ENCODE peak calls at places on chromosomes 7 and 10, in ten cellular contexts. One of them, this sample, is unnamed.

GRCh38 chr10:128009357-128009756 is 102.5 kb downstream of the PTPRE start:
- DNase-seq in GM23338: no peak
- DNase-seq in transverse colon: no peak
- DNase-seq in stomach: no peak
- DNase-seq in prostate gland: no peak
- DNase-seq in vagina: no peak
- DNase-seq in HL-60: no peak
- DNase-seq in spleen: no peak
- DNase-seq in upper lobe of left lung: no peak
- DNase-seq in suprapubic skin: peak
- DNase-seq in this sample: no peak

GRCh38 chr10:44774676-44775401 is 136.3 kb upstream of the TMEM72 start:
- DNase-seq in HL-60: no peak
- DNase-seq in suprapubic skin: no peak
- DNase-seq in GM23338: no peak
- DNase-seq in prostate gland: no peak
- DNase-seq in stomach: no peak
- DNase-seq in spleen: no peak
- DNase-seq in transverse colon: no peak
- DNase-seq in vagina: no peak
- DNase-seq in upper lobe of left lung: no peak
- DNase-seq in this sample: no peak

GRCh38 chr7:20993693-20994092 is 207.0 kb upstream of the SP8 start:
- DNase-seq in upper lobe of left lung: no peak
- DNase-seq in suprapubic skin: no peak
- DNase-seq in spleen: no peak
- DNase-seq in HL-60: no peak
- DNase-seq in prostate gland: no peak
- DNase-seq in vagina: no peak
- DNase-seq in transverse colon: no peak
- DNase-seq in stomach: no peak
- DNase-seq in GM23338: no peak
- DNase-seq in this sample: no peak

GRCh38 chr10:132243141-132243540 is 56.4 kb downstream of the DPYSL4 start:
- DNase-seq in spleen: no peak
- DNase-seq in transverse colon: no peak
- DNase-seq in upper lobe of left lung: no peak
- DNase-seq in vagina: no peak
- DNase-seq in HL-60: no peak
- DNase-seq in suprapubic skin: no peak
- DNase-seq in GM23338: no peak
- DNase-seq in prostate gland: no peak
- DNase-seq in stomach: no peak
- DNase-seq in this sample: no peak

GRCh38 chr7:143417734-143418378 is 9.2 kb upstream of the EPHA1 start:
- DNase-seq in spleen: no peak
- DNase-seq in GM23338: peak
- DNase-seq in stomach: no peak
- DNase-seq in upper lobe of left lung: no peak
- DNase-seq in prostate gland: no peak
- DNase-seq in vagina: no peak
- DNase-seq in HL-60: no peak
- DNase-seq in transverse colon: no peak
- DNase-seq in suprapubic skin: no peak
- DNase-seq in this sample: no peak

GRCh38 chr10:100890696-100891271 is 22.0 kb upstream of the SLF2 start:
- DNase-seq in GM23338: no peak
- DNase-seq in transverse colon: no peak
- DNase-seq in stomach: no peak
- DNase-seq in upper lobe of left lung: no peak
- DNase-seq in HL-60: no peak
- DNase-seq in suprapubic skin: peak
- DNase-seq in spleen: no peak
- DNase-seq in prostate gland: no peak
- DNase-seq in vagina: no peak
- DNase-seq in this sample: no peak

GRCh38 chr10:48507933-48508830 is 96.7 kb downstream of the ARHGAP22 start:
- DNase-seq in suprapubic skin: no peak
- DNase-seq in prostate gland: no peak
- DNase-seq in HL-60: no peak
- DNase-seq in GM23338: no peak
- DNase-seq in vagina: peak
- DNase-seq in transverse colon: no peak
- DNase-seq in stomach: peak
- DNase-seq in spleen: peak
- DNase-seq in upper lobe of left lung: peak
- DNase-seq in this sample: no peak

GRCh38 chr10:49109669-49110335 is 5.5 kb downstream of the VSTM4 start:
- DNase-seq in transverse colon: peak
- DNase-seq in HL-60: no peak
- DNase-seq in GM23338: no peak
- DNase-seq in stomach: peak
- DNase-seq in spleen: no peak
- DNase-seq in upper lobe of left lung: peak
- DNase-seq in vagina: no peak
- DNase-seq in prostate gland: no peak
- DNase-seq in suprapubic skin: no peak
- DNase-seq in this sample: no peak

GRCh38 chr10:71241114-71241898 is 28.9 kb downstream of the UNC5B start:
- DNase-seq in upper lobe of left lung: no peak
- DNase-seq in suprapubic skin: no peak
- DNase-seq in stomach: no peak
- DNase-seq in spleen: no peak
- DNase-seq in HL-60: no peak
- DNase-seq in transverse colon: no peak
- DNase-seq in prostate gland: peak
- DNase-seq in GM23338: no peak
- DNase-seq in vagina: no peak
- DNase-seq in this sample: no peak

DNA sequence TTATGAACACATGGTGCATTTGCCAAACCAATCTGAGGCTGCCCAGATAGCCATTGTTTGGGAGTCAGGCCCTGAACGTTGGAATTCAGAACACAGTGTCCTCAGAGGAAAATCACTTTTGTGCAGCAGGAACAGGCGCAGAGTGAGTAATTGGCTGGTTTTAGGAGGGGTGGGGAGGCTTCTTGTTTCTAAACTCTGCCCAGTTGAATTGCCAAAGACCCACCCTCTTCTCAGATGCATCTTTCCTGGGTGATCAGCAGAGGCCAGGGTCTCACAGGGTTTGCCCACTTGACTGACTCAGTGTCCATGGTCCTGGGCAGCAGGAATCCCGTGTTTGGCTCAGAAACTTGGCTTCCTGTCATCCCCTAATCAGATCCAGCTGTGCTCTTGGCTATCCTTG is 24.3 kb downstream of the PRLHR start:
- DNase-seq in HL-60: no peak
- DNase-seq in transverse colon: no peak
- DNase-seq in vagina: peak
- DNase-seq in stomach: no peak
- DNase-seq in spleen: no peak
- DNase-seq in suprapubic skin: no peak
- DNase-seq in GM23338: no peak
- DNase-seq in upper lobe of left lung: no peak
- DNase-seq in prostate gland: no peak
- DNase-seq in this sample: no peak
- TF ChIP-seq POLR2AphosphoS5 in HL-60: no peak
- TF ChIP-seq POLR2AphosphoS5 in transverse colon: peak
- TF ChIP-seq POLR2AphosphoS5 in vagina: peak
- TF ChIP-seq POLR2AphosphoS5 in stomach: peak
- TF ChIP-seq POLR2AphosphoS5 in spleen: no peak
- TF ChIP-seq POLR2AphosphoS5 in suprapubic skin: no peak
- TF ChIP-seq POLR2AphosphoS5 in GM23338: no peak
- TF ChIP-seq POLR2AphosphoS5 in upper lobe of left lung: no peak
- TF ChIP-seq POLR2AphosphoS5 in prostate gland: peak
- TF ChIP-seq POLR2AphosphoS5 in this sample: no peak

GRCh38 chr7:134368851-134369533 is 52.3 kb upstream of the SLC35B4 start:
- DNase-seq in stomach: peak
- DNase-seq in GM23338: no peak
- DNase-seq in vagina: no peak
- DNase-seq in prostate gland: peak
- DNase-seq in spleen: no peak
- DNase-seq in transverse colon: no peak
- DNase-seq in HL-60: no peak
- DNase-seq in suprapubic skin: no peak
- DNase-seq in upper lobe of left lung: no peak
- DNase-seq in this sample: no peak

GRCh38 chr7:134372858-134373257 is 56.1 kb upstream of the SLC35B4 start:
- DNase-seq in transverse colon: no peak
- DNase-seq in spleen: no peak
- DNase-seq in stomach: no peak
- DNase-seq in suprapubic skin: no peak
- DNase-seq in GM23338: no peak
- DNase-seq in HL-60: no peak
- DNase-seq in upper lobe of left lung: no peak
- DNase-seq in prostate gland: no peak
- DNase-seq in vagina: no peak
- DNase-seq in this sample: no peak

GRCh38 chr7:134374291-134374690 is 57.6 kb upstream of the SLC35B4 start:
- DNase-seq in spleen: no peak
- DNase-seq in transverse colon: peak
- DNase-seq in GM23338: no peak
- DNase-seq in vagina: no peak
- DNase-seq in upper lobe of left lung: no peak
- DNase-seq in stomach: no peak
- DNase-seq in prostate gland: no peak
- DNase-seq in suprapubic skin: no peak
- DNase-seq in HL-60: no peak
- DNase-seq in this sample: no peak

GRCh38 chr7:134370135-134370534 is 53.4 kb upstream of the SLC35B4 start:
- DNase-seq in suprapubic skin: no peak
- DNase-seq in HL-60: no peak
- DNase-seq in transverse colon: no peak
- DNase-seq in vagina: no peak
- DNase-seq in stomach: no peak
- DNase-seq in GM23338: no peak
- DNase-seq in upper lobe of left lung: no peak
- DNase-seq in spleen: no peak
- DNase-seq in prostate gland: no peak
- DNase-seq in this sample: no peak

GRCh38 chr7:134371536-134371935 is 54.8 kb upstream of the SLC35B4 start:
- DNase-seq in suprapubic skin: no peak
- DNase-seq in spleen: no peak
- DNase-seq in upper lobe of left lung: no peak
- DNase-seq in vagina: no peak
- DNase-seq in stomach: no peak
- DNase-seq in GM23338: no peak
- DNase-seq in prostate gland: no peak
- DNase-seq in transverse colon: no peak
- DNase-seq in HL-60: no peak
- DNase-seq in this sample: no peak
- TF ChIP-seq POLR2AphosphoS5 in suprapubic skin: no peak
- TF ChIP-seq POLR2AphosphoS5 in spleen: no peak
- TF ChIP-seq POLR2AphosphoS5 in upper lobe of left lung: no peak
- TF ChIP-seq POLR2AphosphoS5 in vagina: no peak
- TF ChIP-seq POLR2AphosphoS5 in stomach: no peak
- TF ChIP-seq POLR2AphosphoS5 in GM23338: no peak
- TF ChIP-seq POLR2AphosphoS5 in prostate gland: no peak
- TF ChIP-seq POLR2AphosphoS5 in transverse colon: no peak
- TF ChIP-seq POLR2AphosphoS5 in HL-60: no peak
- TF ChIP-seq POLR2AphosphoS5 in this sample: no peak

GRCh38 chr7:47576031-47576908 is 5.6 kb downstream of the TNS3 start:
- DNase-seq in prostate gland: peak
- DNase-seq in HL-60: peak
- DNase-seq in vagina: no peak
- DNase-seq in GM23338: no peak
- DNase-seq in spleen: no peak
- DNase-seq in suprapubic skin: no peak
- DNase-seq in stomach: peak
- DNase-seq in upper lobe of left lung: peak
- DNase-seq in transverse colon: peak
- DNase-seq in this sample: no peak
- TF ChIP-seq POLR2AphosphoS5 in prostate gland: peak
- TF ChIP-seq POLR2AphosphoS5 in HL-60: no peak
- TF ChIP-seq POLR2AphosphoS5 in vagina: peak
- TF ChIP-seq POLR2AphosphoS5 in GM23338: no peak
- TF ChIP-seq POLR2AphosphoS5 in spleen: no peak
- TF ChIP-seq POLR2AphosphoS5 in suprapubic skin: no peak
- TF ChIP-seq POLR2AphosphoS5 in stomach: no peak
- TF ChIP-seq POLR2AphosphoS5 in upper lobe of left lung: no peak
- TF ChIP-seq POLR2AphosphoS5 in transverse colon: no peak
- TF ChIP-seq POLR2AphosphoS5 in this sample: no peak

GRCh38 chr7:105637755-105638154 is 56.5 kb upstream of the EFCAB10 start:
- DNase-seq in transverse colon: no peak
- DNase-seq in prostate gland: no peak
- DNase-seq in spleen: no peak
- DNase-seq in suprapubic skin: no peak
- DNase-seq in HL-60: no peak
- DNase-seq in GM23338: no peak
- DNase-seq in stomach: no peak
- DNase-seq in upper lobe of left lung: no peak
- DNase-seq in vagina: no peak
- DNase-seq in this sample: no peak

GRCh38 chr7:105638324-105638723 is 57.0 kb upstream of the EFCAB10 start:
- DNase-seq in suprapubic skin: no peak
- DNase-seq in transverse colon: no peak
- DNase-seq in vagina: no peak
- DNase-seq in spleen: no peak
- DNase-seq in prostate gland: no peak
- DNase-seq in stomach: no peak
- DNase-seq in upper lobe of left lung: no peak
- DNase-seq in GM23338: peak
- DNase-seq in HL-60: no peak
- DNase-seq in this sample: no peak

GRCh38 chr7:105636982-105637381 is 55.7 kb upstream of the EFCAB10 start:
- DNase-seq in suprapubic skin: no peak
- DNase-seq in spleen: no peak
- DNase-seq in GM23338: no peak
- DNase-seq in prostate gland: no peak
- DNase-seq in vagina: no peak
- DNase-seq in stomach: no peak
- DNase-seq in HL-60: no peak
- DNase-seq in transverse colon: no peak
- DNase-seq in upper lobe of left lung: no peak
- DNase-seq in this sample: no peak

GRCh38 chr7:105639677-105640493 is 58.6 kb upstream of the EFCAB10 start:
- DNase-seq in spleen: no peak
- DNase-seq in vagina: no peak
- DNase-seq in upper lobe of left lung: no peak
- DNase-seq in GM23338: peak
- DNase-seq in transverse colon: no peak
- DNase-seq in prostate gland: no peak
- DNase-seq in suprapubic skin: no peak
- DNase-seq in stomach: no peak
- DNase-seq in HL-60: no peak
- DNase-seq in this sample: no peak

DNA sequence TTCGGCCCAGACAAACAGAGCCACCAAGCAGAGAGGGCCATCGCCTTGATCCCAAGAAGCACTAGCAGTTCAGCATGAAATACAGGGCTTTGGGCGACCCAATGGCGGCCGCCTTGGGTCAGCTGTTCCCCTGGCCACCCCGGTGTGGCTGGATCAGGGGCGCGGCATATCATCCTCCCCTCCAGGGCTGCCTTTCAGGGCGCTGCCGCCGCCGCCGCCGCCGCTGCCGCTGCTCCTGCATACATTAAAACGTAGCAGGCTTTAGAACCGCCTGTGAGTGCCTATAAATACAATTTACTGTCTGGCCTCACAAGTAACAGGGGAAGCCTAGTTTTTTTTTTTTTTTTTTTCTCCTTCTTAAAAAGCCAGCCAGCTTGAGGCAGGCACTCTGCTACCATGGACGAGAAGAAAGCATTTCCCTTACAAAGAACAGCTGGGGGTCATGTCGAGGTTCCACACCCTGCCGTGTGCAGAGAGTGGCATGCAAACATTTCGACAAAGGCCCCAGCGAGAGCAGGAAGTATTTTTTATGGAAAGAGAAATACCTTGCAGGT is 57.7 kb upstream of the EFCAB10 start:
- DNase-seq in stomach: peak
- DNase-seq in vagina: no peak
- DNase-seq in suprapubic skin: no peak
- DNase-seq in transverse colon: peak
- DNase-seq in prostate gland: peak
- DNase-seq in spleen: no peak
- DNase-seq in upper lobe of left lung: no peak
- DNase-seq in HL-60: no peak
- DNase-seq in GM23338: peak
- DNase-seq in this sample: no peak
- TF ChIP-seq POLR2AphosphoS5 in stomach: no peak
- TF ChIP-seq POLR2AphosphoS5 in vagina: no peak
- TF ChIP-seq POLR2AphosphoS5 in suprapubic skin: no peak
- TF ChIP-seq POLR2AphosphoS5 in transverse colon: no peak
- TF ChIP-seq POLR2AphosphoS5 in prostate gland: peak
- TF ChIP-seq POLR2AphosphoS5 in spleen: no peak
- TF ChIP-seq POLR2AphosphoS5 in upper lobe of left lung: no peak
- TF ChIP-seq POLR2AphosphoS5 in HL-60: no peak
- TF ChIP-seq POLR2AphosphoS5 in GM23338: no peak
- TF ChIP-seq POLR2AphosphoS5 in this sample: no peak

This sample was measured in K562.